ENCODE peak calls at places on chromosomes 7 and 10, in ten cellular contexts. D is natural killer cell, Y is neural crest cell, K is left ventricle myocardium inferior, O is transverse colon, F is GM06990, B is heart right ventricle, P is psoas muscle, S is GM10248, G is uterus. R is an unnamed sample.

GRCh38 chr10:67612577-67613537 is 83.1 kb downstream of the CTNNA3 start:
- DNase-seq in F (peak), S (peak), P (no peak), O (no peak), B (no peak), D (no peak), Y (no peak), K (no peak), G (no peak), R (no peak)

GRCh38 chr7:137846588-137847417 is at the start of gene DGKI:
- DNase-seq in B (peak), F (peak), O (no peak), G (peak), D (no peak), S (peak), Y (peak), P (peak), K (no peak), R (peak)

GRCh38 chr7:55641273-55641691 is 69.0 kb upstream of the VOPP1 start:
- DNase-seq in P (no peak), D (no peak), Y (no peak), O (peak), F (peak), B (no peak), K (no peak), G (peak), S (peak), R (peak)

GRCh38 chr7:117873056-117873932 is at the start of gene CTTNBP2:
- DNase-seq in Y (peak), O (peak), F (no peak), G (peak), K (peak), P (peak), B (peak), D (no peak), S (peak), R (peak)

GRCh38 chr10:101716891-101717659 is 22.1 kb upstream of the FBXW4 start:
- DNase-seq in Y (no peak), S (no peak), P (no peak), G (no peak), F (no peak), D (no peak), B (no peak), O (no peak), K (no peak), R (no peak)

GRCh38 chr7:141486959-141487358 is 64.3 kb upstream of the AGK start:
- DNase-seq in Y (no peak), B (no peak), K (no peak), G (no peak), O (no peak), P (no peak), F (no peak), D (no peak), S (no peak), R (no peak)

GRCh38 chr7:20892776-20893175 is 106.1 kb upstream of the SP8 start:
- DNase-seq in G (no peak), Y (no peak), F (no peak), D (no peak), S (no peak), O (no peak), B (no peak), K (no peak), P (no peak), R (no peak)

GRCh38 chr10:128851281-128851680 is 615.8 kb upstream of the MGMT start:
- DNase-seq in Y (no peak), F (no peak), K (no peak), D (no peak), O (no peak), P (no peak), B (no peak), S (no peak), G (no peak), R (no peak)

GRCh38 chr10:11881477-11882417 is 58.6 kb downstream of the PROSER2 start:
- DNase-seq in S (no peak), O (peak), P (no peak), K (no peak), Y (no peak), F (no peak), D (no peak), G (no peak), B (no peak), R (no peak)

GRCh38 chr7:52897708-52898107 is 137.7 kb upstream of the POM121L12 start:
- DNase-seq in O (peak), S (no peak), K (no peak), P (no peak), Y (no peak), B (peak), G (no peak), D (no peak), F (no peak), R (no peak)

GRCh38 chr10:129321727-129322126 is 145.3 kb upstream of the MGMT start:
- DNase-seq in O (no peak), P (no peak), Y (no peak), G (no peak), F (no peak), S (no peak), D (no peak), K (no peak), B (no peak), R (no peak)

GRCh38 chr10:93152136-93152535 is 78.4 kb downstream of the CYP26A1 start:
- DNase-seq in P (no peak), S (no peak), O (no peak), G (no peak), F (no peak), D (no peak), K (no peak), Y (no peak), B (no peak), R (no peak)

GRCh38 chr7:79933144-79933543 is 201.5 kb upstream of the GNAI1 start:
- DNase-seq in S (no peak), G (no peak), D (no peak), B (no peak), K (no peak), P (no peak), O (no peak), F (no peak), Y (no peak), R (no peak)

GRCh38 chr7:155511597-155511996 is 34.8 kb downstream of the CNPY1 start:
- DNase-seq in B (no peak), G (no peak), O (no peak), S (no peak), F (no peak), D (no peak), K (no peak), P (no peak), Y (no peak), R (no peak)

GRCh38 chr7:35185908-35186731 is 67.8 kb downstream of the TBX20 start:
- DNase-seq in Y (peak), D (no peak), O (no peak), G (no peak), B (peak), S (no peak), P (peak), F (no peak), K (peak), R (peak)

GRCh38 chr7:143172354-143172753 is 10.9 kb upstream of the TAS2R39 start:
- DNase-seq in K (no peak), D (no peak), O (peak), F (no peak), G (no peak), B (no peak), Y (no peak), P (no peak), S (no peak), R (peak)

GRCh38 chr7:151621961-151622360 is 102.3 kb upstream of the RHEB start:
- DNase-seq in G (no peak), D (no peak), F (no peak), B (no peak), P (no peak), Y (no peak), K (no peak), O (no peak), S (no peak), R (no peak)

GRCh38 chr7:120304674-120305073 is 31.7 kb downstream of the KCND2 start:
- DNase-seq in B (no peak), O (no peak), K (no peak), D (no peak), Y (no peak), G (no peak), F (no peak), P (no peak), S (no peak), R (no peak)

GRCh38 chr7:94449151-94449725 is 54.5 kb downstream of the COL1A2 start:
- DNase-seq in O (no peak), G (no peak), K (no peak), D (no peak), B (no peak), P (no peak), F (no peak), S (peak), Y (no peak), R (no peak)

GRCh38 chr10:47354162-47354561 is 6.0 kb downstream of the RBP3 start:
- DNase-seq in S (no peak), D (no peak), F (no peak), B (no peak), Y (no peak), O (no peak), K (no peak), G (no peak), P (no peak), R (no peak)

GRCh38 chr7:92723205-92723604 is 113.2 kb downstream of the CDK6 start:
- DNase-seq in D (no peak), O (no peak), S (no peak), G (no peak), F (no peak), P (no peak), B (no peak), Y (no peak), K (no peak), R (no peak)

GRCh38 chr10:20181408-20181807 is 365.2 kb downstream of the PLXDC2 start:
- DNase-seq in Y (no peak), K (no peak), P (no peak), G (no peak), S (no peak), F (no peak), O (no peak), D (no peak), B (no peak), R (no peak)

GRCh38 chr10:13758302-13758701 is 171.5 kb downstream of the PRPF18 start:
- DNase-seq in F (peak), P (no peak), S (no peak), G (no peak), Y (peak), B (no peak), O (no peak), K (no peak), D (no peak), R (no peak)

GRCh38 chr7:128168667-128169210 is 72.3 kb upstream of the LEP start:
- DNase-seq in Y (peak), S (peak), P (peak), K (peak), O (peak), B (peak), D (no peak), G (no peak), F (no peak), R (no peak)

GRCh38 chr10:15385552-15386455 is 14.7 kb upstream of the FAM171A1 start:
- DNase-seq in B (no peak), O (no peak), Y (no peak), F (no peak), P (no peak), G (no peak), S (no peak), K (no peak), D (no peak), R (no peak)

GRCh38 chr7:107961399-107961798 is 41.6 kb downstream of the LAMB1 start:
- DNase-seq in P (peak), K (peak), Y (no peak), S (no peak), B (peak), O (peak), F (no peak), D (no peak), G (peak), R (no peak)

GRCh38 chr7:22375359-22376048 is 18.6 kb upstream of the RAPGEF5 start:
- DNase-seq in B (no peak), G (no peak), P (no peak), Y (no peak), F (no peak), K (no peak), S (no peak), O (no peak), D (no peak), R (no peak)

GRCh38 chr7:369476-369980 is 79.6 kb downstream of the FOXL3 start:
- DNase-seq in P (peak), K (peak), O (peak), D (no peak), B (no peak), S (no peak), Y (no peak), F (no peak), G (no peak), R (peak)

GRCh38 chr10:128247576-128247975 is 121.4 kb upstream of the MKI67 start:
- DNase-seq in K (no peak), P (no peak), B (no peak), F (no peak), O (no peak), S (no peak), G (no peak), Y (no peak), D (no peak), R (no peak)

GRCh38 chr10:63237396-63237795 is 104.3 kb downstream of the NRBF2 start:
- DNase-seq in O (no peak), F (no peak), Y (no peak), S (no peak), P (no peak), D (no peak), K (no peak), G (no peak), B (no peak), R (no peak)

GRCh38 chr10:74175510-74176379 is 24.7 kb downstream of the ADK start:
- DNase-seq in F (no peak), O (no peak), S (no peak), P (no peak), Y (no peak), G (no peak), D (no peak), K (no peak), B (no peak), R (no peak)

GRCh38 chr10:126110434-126110833 is 214.1 kb downstream of the FANK1 start:
- DNase-seq in G (no peak), F (no peak), K (no peak), Y (no peak), S (no peak), D (no peak), B (no peak), O (no peak), P (no peak), R (no peak)

GRCh38 chr10:11846542-11846941 is 23.4 kb downstream of the PROSER2 start:
- DNase-seq in G (no peak), D (no peak), Y (no peak), O (no peak), S (no peak), B (no peak), F (no peak), P (no peak), K (no peak), R (no peak)

DNA sequence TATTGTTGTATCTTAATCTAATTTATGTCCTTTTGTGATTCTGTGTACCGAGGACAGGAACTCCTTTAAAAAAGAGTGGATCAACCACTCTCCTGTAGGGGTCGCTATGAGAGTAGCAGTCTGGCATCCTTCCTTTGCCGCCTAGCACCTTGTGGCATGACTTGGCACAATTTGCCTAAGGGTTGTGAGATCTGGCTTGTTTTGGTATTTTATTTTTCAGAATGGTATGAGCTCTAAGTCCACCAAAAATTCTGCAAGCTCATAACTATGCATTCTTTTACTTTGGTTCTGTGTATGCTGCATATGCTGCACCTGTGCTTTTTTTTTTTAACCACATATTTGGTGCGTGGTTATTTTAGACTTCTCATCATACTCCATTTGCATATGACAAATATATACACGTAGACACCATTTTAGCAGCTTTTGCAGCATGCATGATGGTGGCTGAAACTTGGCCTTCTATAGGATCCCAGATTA is 112.8 kb downstream of the CDK14 start:
- DNase-seq in B (no peak), K (no peak), P (no peak), Y (peak), S (peak), D (no peak), O (peak), F (peak), G (no peak), R (no peak)
- TF ChIP-seq CTCF in B (no peak), K (peak), P (peak), Y (peak), S (peak), D (no peak), O (peak), F (peak), G (no peak), R (peak)

GRCh38 chr7:37557810-37558209 is 109.1 kb upstream of the ELMO1 start:
- DNase-seq in F (no peak), Y (no peak), G (no peak), O (no peak), K (no peak), B (no peak), D (no peak), P (no peak), S (no peak), R (no peak)

GRCh38 chr7:37558320-37558719 is 109.7 kb upstream of the ELMO1 start:
- DNase-seq in O (no peak), Y (no peak), F (no peak), D (no peak), P (no peak), G (no peak), B (no peak), S (no peak), K (no peak), R (no peak)
- TF ChIP-seq CTCF in O (no peak), Y (no peak), F (no peak), D (no peak), P (no peak), G (no peak), B (no peak), S (peak), K (no peak), R (no peak)

GRCh38 chr10:104197364-104197763 is 34.8 kb downstream of the CFAP43 start:
- DNase-seq in D (no peak), P (no peak), F (no peak), B (no peak), S (no peak), Y (no peak), G (no peak), K (no peak), O (no peak), R (no peak)
- TF ChIP-seq CTCF in D (no peak), P (no peak), F (no peak), B (no peak), S (no peak), Y (no peak), G (no peak), K (no peak), O (no peak), R (no peak)

GRCh38 chr7:139043823-139044812 is 8.3 kb upstream of the ZC3HAV1L start:
- DNase-seq in S (no peak), D (peak), G (no peak), B (no peak), F (peak), Y (no peak), P (no peak), K (no peak), O (peak), R (no peak)
- TF ChIP-seq CTCF in S (no peak), D (no peak), G (no peak), B (no peak), F (no peak), Y (no peak), P (no peak), K (no peak), O (no peak), R (no peak)

R was measured in upper lobe of left lung.